ENCODE peak calls at places on chromosomes 1 and 21, in five cellular contexts. O, X, F, K and E are unnamed samples.

GRCh38 chr21:45294509-45295291 is 7.0 kb upstream of the POFUT2 start:
- DNase-seq in O (peak; percentile 63), X (no peak), F (peak; percentile 30), K (peak; percentile 99), E (no peak)

GRCh38 chr21:32412162-32412997 is at the start of gene EVA1C:
- DNase-seq in O (peak; percentile 60), X (no peak), F (peak; percentile 68), K (peak; percentile 56), E (peak; percentile 71)

GRCh38 chr1:207049974-207050391 is 1.0 kb downstream of the YOD1 start:
- DNase-seq in O (no peak), X (no peak), F (peak; percentile 71), K (peak; percentile 55), E (peak; percentile 53)

GRCh38 chr1:20255666-20256065 is 35.0 kb upstream of the VWA5B1 start:
- DNase-seq in O (no peak), X (peak; percentile 28), F (peak; percentile 13), K (peak; percentile 73), E (no peak)

GRCh38 chr1:169132512-169133227 is 26.2 kb downstream of the ATP1B1 start:
- DNase-seq in O (no peak), X (no peak), F (peak; percentile 45), K (no peak), E (no peak)

GRCh38 chr1:227774051-227774720 is 39.0 kb downstream of the SNAP47 start:
- DNase-seq in O (no peak), X (no peak), F (no peak), K (no peak), E (no peak)

GRCh38 chr1:61058477-61059245 is 23.7 kb upstream of the NFIA start:
- DNase-seq in O (no peak), X (no peak), F (peak; percentile 86), K (peak; percentile 19), E (no peak)

GRCh38 chr21:35737899-35738341 is 322.4 kb downstream of the SETD4 start:
- DNase-seq in O (no peak), X (peak; percentile 2), F (no peak), K (peak; percentile 18), E (no peak)